ENCODE peak calls at places on chromosomes 7 and 10, in seven cellular contexts. O is psoas muscle; Q is activated CD4-positive, alpha-beta T cell treated with anti-CD3 and anti-CD28 coated beads for 36 hours; X is RWPE1; R is kidney epithelial cell; K is GDM1; P is DMS153. Z is an unnamed sample.

GRCh38 chr10:52650873-52651272 is 121.7 kb downstream of the MBL2 start:
- DNase-seq in O (no peak), Q (no peak), X (no peak), R (no peak), K (no peak), P (no peak), Z (no peak)

GRCh38 chr10:13113544-13113943 is 13.6 kb downstream of the OPTN start:
- DNase-seq in O (no peak), Q (no peak), X (no peak), R (no peak), K (no peak), P (no peak), Z (no peak)

GRCh38 chr10:31929986-31930675 is 1.5 kb upstream of the ARHGAP12 start:
- DNase-seq in O (no peak), Q (peak; percentile 35), X (no peak), R (no peak), K (no peak), P (no peak), Z (no peak)

GRCh38 chr10:63364918-63365317 is 100.9 kb downstream of the JMJD1C start:
- DNase-seq in O (no peak), Q (no peak), X (no peak), R (no peak), K (no peak), P (no peak), Z (no peak)

GRCh38 chr7:34057956-34058355 is 152.6 kb downstream of the BMPER start:
- DNase-seq in O (no peak), Q (no peak), X (no peak), R (peak; percentile 47), K (no peak), P (no peak), Z (no peak)

GRCh38 chr7:32515890-32516550 is 20.7 kb downstream of the AVL9 start:
- DNase-seq in O (no peak), Q (peak; percentile 25), X (no peak), R (no peak), K (no peak), P (no peak), Z (no peak)

GRCh38 chr7:154795437-154795836 is 207.5 kb downstream of the PAXIP1 start:
- DNase-seq in O (no peak), Q (no peak), X (no peak), R (no peak), K (no peak), P (peak; percentile 78), Z (no peak)

GRCh38 chr10:28349892-28350291 is 47.0 kb upstream of the MPP7 start:
- DNase-seq in O (no peak), Q (no peak), X (no peak), R (no peak), K (no peak), P (no peak), Z (no peak)

GRCh38 chr10:11578802-11579255 is 32.6 kb downstream of the USP6NL start:
- DNase-seq in O (no peak), Q (peak; percentile 77), X (no peak), R (no peak), K (no peak), P (no peak), Z (no peak)

GRCh38 chr10:28503114-28503513 is 29.8 kb upstream of the WAC start:
- DNase-seq in O (no peak), Q (peak; percentile 8), X (peak; percentile 59), R (no peak), K (no peak), P (no peak), Z (no peak)

GRCh38 chr10:21135396-21135973 is 238.4 kb upstream of the NEBL start:
- DNase-seq in O (no peak), Q (no peak), X (peak; percentile 2), R (no peak), K (no peak), P (no peak), Z (no peak)

GRCh38 chr7:107594961-107595737 is 15.1 kb downstream of the BCAP29 start:
- DNase-seq in O (no peak), Q (no peak), X (peak; percentile 52), R (peak; percentile 83), K (no peak), P (no peak), Z (peak; percentile 11)

GRCh38 chr10:116470071-116470470 is 42.4 kb downstream of the PNLIPRP3 start:
- DNase-seq in O (no peak), Q (no peak), X (no peak), R (no peak), K (no peak), P (no peak), Z (no peak)

GRCh38 chr10:119104653-119105024 is 726 bp downstream of the DENND10 start:
- DNase-seq in O (no peak), Q (no peak), X (no peak), R (no peak), K (no peak), P (no peak), Z (no peak)

GRCh38 chr7:39816462-39817065 is 133.5 kb upstream of the CDK13 start:
- DNase-seq in O (no peak), Q (no peak), X (no peak), R (no peak), K (no peak), P (no peak), Z (no peak)

GRCh38 chr10:103833731-103834365 is 21.5 kb downstream of the SH3PXD2A start:
- DNase-seq in O (peak; percentile 47), Q (no peak), X (no peak), R (no peak), K (no peak), P (peak; percentile 83), Z (no peak)

GRCh38 chr10:60678978-60679377 is 99.3 kb upstream of the CDK1 start:
- DNase-seq in O (no peak), Q (no peak), X (no peak), R (no peak), K (no peak), P (no peak), Z (no peak)

Z was measured in GOT3.